ENCODE peak calls at places on chromosomes 7 and 10, in seven cellular contexts. One of them, this sample, is unnamed.

GRCh38 chr10:99536400-99537254 is 3.9 kb downstream of the NKX2-3 start:
- DNase-seq in NB4: peak
- DNase-seq in tibial nerve: no peak
- DNase-seq in heart left ventricle: no peak
- DNase-seq in ovary: no peak
- DNase-seq in A549: no peak
- DNase-seq in GM12892: no peak
- DNase-seq in this sample: no peak

GRCh38 chr7:18700147-18700546 is 204.6 kb downstream of the HDAC9 start:
- DNase-seq in tibial nerve: no peak
- DNase-seq in ovary: no peak
- DNase-seq in NB4: peak
- DNase-seq in A549: peak
- DNase-seq in heart left ventricle: no peak
- DNase-seq in GM12892: no peak
- DNase-seq in this sample: no peak

GRCh38 chr10:28307267-28307666 is 4.4 kb upstream of the MPP7 start:
- DNase-seq in NB4: no peak
- DNase-seq in A549: no peak
- DNase-seq in heart left ventricle: no peak
- DNase-seq in ovary: no peak
- DNase-seq in tibial nerve: no peak
- DNase-seq in GM12892: no peak
- DNase-seq in this sample: no peak

GRCh38 chr10:44756235-44756634 is 154.9 kb upstream of the TMEM72 start:
- DNase-seq in heart left ventricle: no peak
- DNase-seq in NB4: no peak
- DNase-seq in GM12892: no peak
- DNase-seq in tibial nerve: no peak
- DNase-seq in A549: no peak
- DNase-seq in ovary: no peak
- DNase-seq in this sample: no peak

GRCh38 chr10:24721254-24722106 is 2.2 kb downstream of the ARHGAP21 start:
- DNase-seq in A549: peak
- DNase-seq in ovary: peak
- DNase-seq in NB4: no peak
- DNase-seq in GM12892: peak
- DNase-seq in heart left ventricle: peak
- DNase-seq in tibial nerve: no peak
- DNase-seq in this sample: no peak

GRCh38 chr7:108181073-108181985 is 51.2 kb upstream of the LAMB4 start:
- DNase-seq in tibial nerve: peak
- DNase-seq in GM12892: no peak
- DNase-seq in A549: peak
- DNase-seq in ovary: no peak
- DNase-seq in heart left ventricle: no peak
- DNase-seq in NB4: peak
- DNase-seq in this sample: no peak

GRCh38 chr10:71590786-71591350 is 128.7 kb downstream of the C10orf105 start:
- DNase-seq in tibial nerve: no peak
- DNase-seq in heart left ventricle: no peak
- DNase-seq in A549: no peak
- DNase-seq in NB4: no peak
- DNase-seq in GM12892: no peak
- DNase-seq in ovary: no peak
- DNase-seq in this sample: no peak

GRCh38 chr7:151875862-151876111 is 1.1 kb downstream of the PRKAG2 start:
- DNase-seq in tibial nerve: no peak
- DNase-seq in heart left ventricle: no peak
- DNase-seq in A549: peak
- DNase-seq in NB4: no peak
- DNase-seq in GM12892: no peak
- DNase-seq in ovary: no peak
- DNase-seq in this sample: peak

GRCh38 chr7:155490697-155491628 is 33.0 kb downstream of the EN2 start:
- DNase-seq in ovary: no peak
- DNase-seq in tibial nerve: peak
- DNase-seq in NB4: no peak
- DNase-seq in GM12892: no peak
- DNase-seq in heart left ventricle: peak
- DNase-seq in A549: no peak
- DNase-seq in this sample: no peak

GRCh38 chr10:29699621-29700020 is 64.8 kb upstream of the SVIL start:
- DNase-seq in tibial nerve: no peak
- DNase-seq in heart left ventricle: no peak
- DNase-seq in A549: no peak
- DNase-seq in GM12892: no peak
- DNase-seq in NB4: no peak
- DNase-seq in ovary: no peak
- DNase-seq in this sample: no peak

GRCh38 chr10:42754155-42755027 is 28.2 kb upstream of the BMS1 start:
- DNase-seq in tibial nerve: no peak
- DNase-seq in heart left ventricle: peak
- DNase-seq in NB4: peak
- DNase-seq in A549: no peak
- DNase-seq in ovary: peak
- DNase-seq in GM12892: no peak
- DNase-seq in this sample: no peak

GRCh38 chr7:2474224-2474623 is 2.0 kb downstream of the GRIFIN start:
- DNase-seq in A549: no peak
- DNase-seq in ovary: no peak
- DNase-seq in NB4: peak
- DNase-seq in heart left ventricle: no peak
- DNase-seq in tibial nerve: no peak
- DNase-seq in GM12892: no peak
- DNase-seq in this sample: no peak

GRCh38 chr7:151716339-151716722 is 160.6 kb downstream of the PRKAG2 start:
- DNase-seq in ovary: no peak
- DNase-seq in NB4: no peak
- DNase-seq in tibial nerve: no peak
- DNase-seq in GM12892: no peak
- DNase-seq in heart left ventricle: no peak
- DNase-seq in A549: no peak
- DNase-seq in this sample: no peak

GRCh38 chr10:8639601-8640000 is 585.1 kb downstream of the GATA3 start:
- DNase-seq in NB4: no peak
- DNase-seq in heart left ventricle: no peak
- DNase-seq in ovary: no peak
- DNase-seq in GM12892: no peak
- DNase-seq in A549: no peak
- DNase-seq in tibial nerve: no peak
- DNase-seq in this sample: no peak

GRCh38 chr10:104734408-104734807 is 93.3 kb downstream of the SORCS3 start:
- DNase-seq in heart left ventricle: no peak
- DNase-seq in tibial nerve: no peak
- DNase-seq in GM12892: no peak
- DNase-seq in NB4: no peak
- DNase-seq in ovary: no peak
- DNase-seq in A549: no peak
- DNase-seq in this sample: no peak

GRCh38 chr10:102702742-102703141 is 11.5 kb downstream of the ARL3 start:
- DNase-seq in A549: no peak
- DNase-seq in ovary: no peak
- DNase-seq in GM12892: no peak
- DNase-seq in tibial nerve: no peak
- DNase-seq in heart left ventricle: no peak
- DNase-seq in NB4: no peak
- DNase-seq in this sample: no peak

GRCh38 chr10:27534341-27534740 is 30.2 kb downstream of the RAB18 start:
- DNase-seq in GM12892: no peak
- DNase-seq in ovary: no peak
- DNase-seq in A549: no peak
- DNase-seq in heart left ventricle: no peak
- DNase-seq in NB4: no peak
- DNase-seq in tibial nerve: no peak
- DNase-seq in this sample: no peak

GRCh38 chr7:55457801-55458200 is 92.7 kb downstream of the LANCL2 start:
- DNase-seq in NB4: no peak
- DNase-seq in A549: no peak
- DNase-seq in heart left ventricle: no peak
- DNase-seq in GM12892: no peak
- DNase-seq in tibial nerve: no peak
- DNase-seq in ovary: no peak
- DNase-seq in this sample: no peak

DNA sequence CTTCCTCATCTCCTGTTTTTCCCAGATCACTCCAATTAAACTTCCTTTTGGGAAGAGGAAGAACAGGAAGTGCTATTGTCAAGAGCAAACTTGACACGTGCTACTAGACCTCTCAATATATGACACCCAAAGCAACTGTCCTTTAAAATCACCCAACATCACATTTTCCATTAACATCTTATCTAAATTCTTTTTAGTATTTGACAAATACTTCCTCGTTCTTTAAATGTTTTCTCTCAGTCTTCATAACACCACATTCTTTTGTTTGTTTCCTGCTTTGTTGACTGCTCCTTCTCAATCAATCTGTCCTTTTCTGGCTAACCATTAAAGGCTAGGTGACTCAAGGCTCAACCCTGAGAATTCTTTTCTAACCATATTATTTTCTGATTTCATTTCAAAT is 7.1 kb upstream of the TFPI2 start:
- DNase-seq in A549: peak
- DNase-seq in tibial nerve: no peak
- DNase-seq in NB4: no peak
- DNase-seq in GM12892: no peak
- DNase-seq in ovary: no peak
- DNase-seq in heart left ventricle: no peak
- DNase-seq in this sample: no peak
- TF ChIP-seq POLR2A in A549: no peak
- TF ChIP-seq POLR2A in tibial nerve: no peak
- TF ChIP-seq POLR2A in NB4: no peak
- TF ChIP-seq POLR2A in GM12892: no peak
- TF ChIP-seq POLR2A in ovary: no peak
- TF ChIP-seq POLR2A in heart left ventricle: no peak
- TF ChIP-seq POLR2A in this sample: no peak

DNA sequence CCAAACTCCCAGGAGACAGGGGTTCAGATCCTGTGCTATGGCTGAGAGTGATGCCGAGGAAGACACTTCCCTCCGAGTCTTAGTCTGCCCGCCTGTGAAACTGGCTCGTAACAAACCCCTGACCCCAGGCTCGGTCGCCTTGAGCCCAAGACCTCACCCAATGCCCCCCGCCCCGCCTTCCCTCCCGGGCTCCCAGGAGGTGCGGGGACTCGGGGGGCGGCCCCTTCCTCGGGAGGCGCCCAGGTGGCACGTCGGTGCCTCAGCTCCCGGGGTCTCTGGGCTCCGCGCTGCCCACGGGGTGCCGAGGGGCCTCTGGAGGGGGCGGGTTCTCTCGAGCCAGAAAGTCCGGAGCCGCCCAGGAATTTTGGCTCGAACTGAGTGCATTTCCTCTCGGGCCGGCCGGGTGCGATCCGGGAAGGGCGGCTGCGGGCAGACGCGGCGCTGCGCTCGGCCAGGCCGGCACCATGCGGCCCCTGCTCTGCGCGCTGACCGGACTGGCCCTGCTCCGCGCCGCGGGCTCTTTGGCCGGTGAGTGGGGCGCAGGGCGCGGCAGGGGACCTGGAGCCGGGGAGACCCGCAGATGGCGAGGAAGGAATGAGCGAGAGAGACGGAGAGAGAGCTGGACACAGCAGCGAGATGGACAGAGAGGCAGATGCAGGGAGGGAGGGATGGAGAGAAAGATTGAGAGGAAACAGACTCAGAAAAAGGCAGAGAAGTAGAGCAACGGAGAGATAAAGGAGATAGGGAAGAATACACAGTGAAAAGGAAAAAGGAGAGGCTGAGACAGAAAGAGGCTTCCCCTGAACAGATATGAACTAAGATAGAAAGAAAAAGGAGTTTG is at the start of gene PLAC9:
- DNase-seq in ovary: peak
- DNase-seq in GM12892: no peak
- DNase-seq in tibial nerve: no peak
- DNase-seq in heart left ventricle: peak
- DNase-seq in A549: no peak
- DNase-seq in NB4: no peak
- DNase-seq in this sample: no peak
- TF ChIP-seq POLR2A in ovary: no peak
- TF ChIP-seq POLR2A in GM12892: no peak
- TF ChIP-seq POLR2A in tibial nerve: no peak
- TF ChIP-seq POLR2A in heart left ventricle: peak
- TF ChIP-seq POLR2A in A549: no peak
- TF ChIP-seq POLR2A in NB4: no peak
- TF ChIP-seq POLR2A in this sample: no peak

DNA sequence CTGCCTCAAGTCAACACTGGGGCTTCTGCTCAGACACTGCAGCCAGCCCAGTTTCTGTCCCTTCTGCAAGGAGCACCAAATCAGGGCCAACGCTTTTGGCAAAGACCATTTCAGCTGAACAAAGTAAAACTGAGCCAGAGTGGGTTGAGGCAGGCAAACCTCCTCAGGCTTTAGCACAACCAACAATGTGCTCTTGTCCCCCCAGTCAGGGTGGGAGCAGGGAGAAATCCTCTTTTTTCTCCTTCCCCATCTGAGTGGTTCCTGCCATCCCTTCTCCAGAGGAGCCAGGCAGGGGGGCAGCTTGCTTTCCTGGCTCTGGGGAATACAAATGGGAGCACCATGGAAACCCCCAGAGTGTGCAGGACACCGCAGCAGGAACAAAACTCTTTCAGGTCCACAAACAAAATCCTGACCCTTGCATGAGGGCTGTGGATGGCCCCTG is 14.3 kb downstream of the CAMK2G start:
- DNase-seq in tibial nerve: no peak
- DNase-seq in ovary: no peak
- DNase-seq in NB4: no peak
- DNase-seq in GM12892: no peak
- DNase-seq in A549: no peak
- DNase-seq in heart left ventricle: no peak
- DNase-seq in this sample: no peak
- TF ChIP-seq POLR2A in tibial nerve: no peak
- TF ChIP-seq POLR2A in ovary: no peak
- TF ChIP-seq POLR2A in NB4: no peak
- TF ChIP-seq POLR2A in GM12892: no peak
- TF ChIP-seq POLR2A in A549: no peak
- TF ChIP-seq POLR2A in heart left ventricle: no peak
- TF ChIP-seq POLR2A in this sample: no peak

DNA sequence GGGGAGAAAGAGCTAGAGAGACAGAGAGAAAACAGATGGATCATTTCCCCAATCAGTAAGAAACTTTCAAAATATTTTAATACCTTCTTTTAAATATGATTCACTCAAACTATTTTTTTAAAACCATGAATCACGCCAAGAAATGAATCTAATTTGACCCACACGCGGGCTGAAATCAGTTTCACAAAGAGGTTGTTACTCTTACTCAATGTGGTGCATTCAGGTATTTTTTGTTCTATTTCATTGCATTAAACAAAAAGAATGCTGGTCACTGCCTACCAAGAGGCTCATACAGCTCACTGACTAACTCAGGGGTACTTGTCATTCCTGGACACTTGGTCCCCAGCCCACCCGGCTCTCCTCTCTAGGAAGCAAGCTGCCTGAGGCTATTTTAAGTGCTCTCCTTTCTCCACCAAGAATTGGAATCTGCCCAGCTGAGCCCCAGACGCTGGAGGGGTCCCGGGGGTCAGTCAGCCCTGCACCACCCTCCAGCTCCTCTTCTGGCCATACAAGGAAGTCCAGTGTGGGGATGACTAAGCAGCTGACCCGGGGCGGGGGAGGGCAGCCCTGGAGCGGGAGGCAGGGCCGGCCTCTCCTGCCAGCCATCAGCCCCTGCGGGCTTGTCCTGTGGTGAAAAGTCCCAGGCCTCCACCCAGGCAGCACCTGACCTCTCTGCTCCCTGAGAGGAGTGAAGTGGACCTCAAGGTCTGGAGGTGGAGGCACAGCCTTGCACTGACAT is 21.7 kb upstream of the PFKP start:
- DNase-seq in A549: peak
- DNase-seq in heart left ventricle: peak
- DNase-seq in NB4: no peak
- DNase-seq in ovary: peak
- DNase-seq in tibial nerve: no peak
- DNase-seq in GM12892: no peak
- DNase-seq in this sample: peak
- TF ChIP-seq POLR2A in A549: no peak
- TF ChIP-seq POLR2A in heart left ventricle: no peak
- TF ChIP-seq POLR2A in NB4: no peak
- TF ChIP-seq POLR2A in ovary: no peak
- TF ChIP-seq POLR2A in tibial nerve: no peak
- TF ChIP-seq POLR2A in GM12892: no peak
- TF ChIP-seq POLR2A in this sample: peak

This sample was measured in H54.